ENCODE peak calls at places on chromosome 5, in seven cellular contexts. Z is substantia nigra; V is HT1080; W is NCI-H526; P is amniotic stem cell; B is activated CD8-positive, alpha-beta T cell treated with anti-CD3 and anti-CD28 coated beads for 36 hours; F is left ventricle myocardium inferior. X is an unnamed sample.

GRCh38 chr5:142280066-142281011 is 44.5 kb downstream of the SPRY4 start:
- DNase-seq in Z (no peak), F (peak; percentile 75), V (no peak), B (no peak), W (no peak), P (no peak), X (no peak)

GRCh38 chr5:72302171-72302570 is 17.9 kb downstream of the MRPS27 start:
- DNase-seq in B (no peak), F (no peak), V (no peak), Z (no peak), W (no peak), P (no peak), X (no peak)

GRCh38 chr5:180400416-180400815 is 47.3 kb upstream of the GFPT2 start:
- DNase-seq in Z (no peak), B (no peak), V (no peak), P (no peak), F (no peak), W (no peak), X (no peak)

GRCh38 chr5:135396459-135397055 is 2.5 kb downstream of the MACROH2A1 start:
- DNase-seq in B (no peak), F (no peak), Z (no peak), W (no peak), P (no peak), V (no peak), X (no peak)

GRCh38 chr5:83595217-83595616 is 123.7 kb downstream of the VCAN start:
- DNase-seq in W (no peak), B (no peak), Z (no peak), V (no peak), P (no peak), F (no peak), X (no peak)

GRCh38 chr5:146426853-146427618 is 20.1 kb upstream of the TCERG1 start:
- DNase-seq in B (no peak), V (peak; percentile 36), Z (no peak), F (no peak), P (no peak), W (peak; percentile 57), X (no peak)

GRCh38 chr5:148831590-148832565 is 5.5 kb downstream of the ADRB2 start:
- DNase-seq in P (no peak), F (no peak), Z (no peak), V (no peak), W (no peak), B (no peak), X (no peak)

GRCh38 chr5:171055881-171056454 is 194.2 kb downstream of the RANBP17 start:
- DNase-seq in B (no peak), Z (no peak), V (no peak), W (no peak), F (no peak), P (no peak), X (no peak)

GRCh38 chr5:55418994-55419991 is 111.5 kb downstream of the MTREX start:
- DNase-seq in V (no peak), B (no peak), Z (no peak), W (no peak), F (no peak), P (no peak), X (no peak)

GRCh38 chr5:178328826-178329225 is 96.2 kb upstream of the PHYKPL start:
- DNase-seq in W (no peak), B (no peak), P (no peak), Z (no peak), V (no peak), F (no peak), X (no peak)

GRCh38 chr5:96348536-96348935 is 84.5 kb downstream of the PCSK1 start:
- DNase-seq in W (no peak), B (no peak), Z (no peak), V (no peak), F (no peak), P (no peak), X (no peak)

GRCh38 chr5:84383816-84384603 is 670 bp downstream of the EDIL3 start:
- DNase-seq in W (peak; percentile 30), F (no peak), V (peak; percentile 38), B (no peak), Z (peak; percentile 65), P (no peak), X (no peak)

GRCh38 chr5:96017951-96018350 is 56.3 kb upstream of the ELL2 start:
- DNase-seq in W (no peak), F (no peak), Z (no peak), P (peak; percentile 40), B (no peak), V (peak; percentile 16), X (peak; percentile 79)

GRCh38 chr5:122182491-122182921 is 53.2 kb downstream of the ZNF474 start:
- DNase-seq in Z (no peak), W (no peak), B (no peak), V (peak; percentile 21), F (peak; percentile 41), P (peak; percentile 35), X (peak; percentile 85)

GRCh38 chr5:83470920-83471404 is 582 bp upstream of the VCAN start:
- DNase-seq in Z (no peak), W (no peak), B (no peak), V (no peak), P (no peak), F (no peak), X (no peak)

GRCh38 chr5:142878638-142879037 is 108.5 kb downstream of the ARHGAP26 start:
- DNase-seq in P (no peak), V (no peak), Z (no peak), F (no peak), W (no peak), B (no peak), X (no peak)

GRCh38 chr5:1860021-1860610 is 22.6 kb downstream of the IRX4 start:
- DNase-seq in V (no peak), F (no peak), Z (no peak), W (no peak), P (no peak), B (no peak), X (no peak)

GRCh38 chr5:132428811-132429440 is 59.4 kb downstream of the SLC22A5 start:
- DNase-seq in F (no peak), B (no peak), Z (no peak), W (no peak), V (peak; percentile 87), P (peak; percentile 64), X (no peak)

GRCh38 chr5:362189-362588 is 40.7 kb downstream of the AHRR start:
- DNase-seq in W (no peak), F (no peak), P (no peak), B (no peak), V (no peak), Z (no peak), X (no peak)

GRCh38 chr5:32522429-32523143 is 62.8 kb upstream of the SUB1 start:
- DNase-seq in B (peak; percentile 37), F (no peak), V (peak; percentile 95), W (no peak), Z (no peak), P (no peak), X (peak; percentile 80)

GRCh38 chr5:181261320-181262085 is 560 bp upstream of the TRIM52 start:
- DNase-seq in B (peak; percentile 81), P (no peak), Z (no peak), W (no peak), F (peak; percentile 74), V (peak; percentile 70), X (peak; percentile 29)

GRCh38 chr5:36373527-36374086 is 71.9 kb upstream of the RANBP3L start:
- DNase-seq in W (no peak), Z (peak; percentile 10), B (no peak), P (no peak), V (peak; percentile 90), F (peak; percentile 63), X (peak; percentile 66)

GRCh38 chr5:141828162-141828561 is 50.0 kb downstream of the PCDH1 start:
- DNase-seq in Z (no peak), W (no peak), F (no peak), V (no peak), B (no peak), P (no peak), X (no peak)

GRCh38 chr5:53067641-53068040 is 41.9 kb downstream of the MOCS2 start:
- DNase-seq in F (no peak), V (peak; percentile 20), B (no peak), Z (no peak), P (no peak), W (no peak), X (no peak)

GRCh38 chr5:151670953-151671636 is 15.6 kb downstream of the SPARC start:
- DNase-seq in W (no peak), Z (no peak), V (peak; percentile 87), B (no peak), P (no peak), F (no peak), X (no peak)

GRCh38 chr5:43661102-43661501 is 58.1 kb downstream of the NNT start:
- DNase-seq in V (no peak), F (no peak), P (peak; percentile 29), W (peak; percentile 48), B (peak; percentile 44), Z (no peak), X (no peak)

GRCh38 chr5:120447706-120448239 is 16.3 kb upstream of the PRR16 start:
- DNase-seq in B (no peak), V (peak; percentile 55), P (no peak), Z (no peak), W (no peak), F (no peak), X (no peak)

GRCh38 chr5:16866795-16867584 is 69.1 kb downstream of the MYO10 start:
- DNase-seq in B (no peak), Z (no peak), V (no peak), F (no peak), W (peak; percentile 83), P (no peak), X (no peak)

GRCh38 chr5:90940227-90940995 is 381.8 kb downstream of the ADGRV1 start:
- DNase-seq in W (peak; percentile 9), V (peak; percentile 52), B (peak; percentile 87), P (no peak), F (no peak), Z (no peak), X (peak; percentile 3)

GRCh38 chr5:15694694-15695093 is 194.7 kb downstream of the FBXL7 start:
- DNase-seq in W (no peak), Z (no peak), V (no peak), B (no peak), F (no peak), P (no peak), X (peak; percentile 60)

GRCh38 chr5:149550608-149551226 is 522 bp downstream of the CSNK1A1 start:
- DNase-seq in V (no peak), F (peak; percentile 25), Z (no peak), W (peak; percentile 50), P (no peak), B (no peak), X (no peak)

GRCh38 chr5:172984244-172984953 is 828 bp downstream of the ATP6V0E1 start:
- DNase-seq in W (peak; percentile 62), B (peak; percentile 92), P (peak; percentile 50), V (peak; percentile 74), F (peak; percentile 50), Z (peak; percentile 52), X (peak; percentile 79)

GRCh38 chr5:59055745-59056448 is 473.0 kb downstream of the RAB3C start:
- DNase-seq in P (no peak), F (no peak), Z (no peak), V (peak; percentile 18), B (no peak), W (no peak), X (no peak)

GRCh38 chr5:73192375-73192774 is 19.4 kb downstream of the TMEM174 start:
- DNase-seq in F (no peak), P (no peak), B (no peak), W (no peak), Z (no peak), V (no peak), X (no peak)

GRCh38 chr5:170450041-170450660 is 53.7 kb upstream of the KCNIP1 start:
- DNase-seq in V (no peak), W (no peak), Z (no peak), P (no peak), B (no peak), F (no peak), X (no peak)